ENCODE peak calls at places on chromosomes 11 and 22, in five cellular contexts. Q is spleen, L is sigmoid colon, M is fibroblast of mammary gland, P is kidney tubule cell. J is an unnamed sample.
A peak's percentile ranks its signal among the peaks of the same experiment; 100 is the strongest.

GRCh38 chr22:45397806-45398205 is 15.6 kb downstream of the SMC1B start:
- DNase-seq in Q (no peak), L (no peak), M (no peak), P (no peak), J (no peak)

GRCh38 chr11:88292156-88292844 is 45.2 kb downstream of the CTSC start:
- DNase-seq in Q (no peak), L (no peak), M (peak; percentile 51), P (peak; percentile 72), J (no peak)

GRCh38 chr11:73622920-73623593 is 23.3 kb upstream of the PLEKHB1 start:
- DNase-seq in Q (no peak), L (no peak), M (peak; percentile 12), P (no peak), J (no peak)

GRCh38 chr11:36073411-36074203 is 129.7 kb downstream of the LDLRAD3 start:
- DNase-seq in Q (no peak), L (no peak), M (peak; percentile 85), P (peak; percentile 65), J (peak; percentile 82)

GRCh38 chr11:65445604-65446445 is 23.2 kb downstream of the NEAT1 start:
- DNase-seq in Q (peak; percentile 78), L (peak; percentile 76), M (peak; percentile 68), P (no peak), J (peak; percentile 67)

GRCh38 chr11:124897681-124898680 is at the start of gene ROBO4:
- DNase-seq in Q (peak; percentile 87), L (peak; percentile 70), M (peak; percentile 96), P (peak; percentile 92), J (peak; percentile 91)

GRCh38 chr11:103946793-103947565 is 89.5 kb upstream of the DDI1 start:
- DNase-seq in Q (no peak), L (no peak), M (peak; percentile 60), P (no peak), J (peak; percentile 51)

GRCh38 chr11:66277475-66278391 is at the start of gene CNIH2:
- DNase-seq in Q (peak; percentile 86), L (no peak), M (no peak), P (peak; percentile 20), J (no peak)

GRCh38 chr11:128701086-128701485 is 7.2 kb downstream of the FLI1 start:
- DNase-seq in Q (no peak), L (no peak), M (peak; percentile 58), P (no peak), J (peak; percentile 60)

GRCh38 chr11:112267188-112267591 is 6.5 kb upstream of the PLET1 start:
- DNase-seq in Q (no peak), L (no peak), M (no peak), P (no peak), J (peak; percentile 66)

GRCh38 chr11:14422052-14422813 is 63.2 kb upstream of the RRAS2 start:
- DNase-seq in Q (peak; percentile 81), L (peak; percentile 94), M (peak; percentile 99), P (peak; percentile 100), J (peak; percentile 100)

GRCh38 chr11:12888525-12889158 is 120.5 kb upstream of the RASSF10 start:
- DNase-seq in Q (peak; percentile 78), L (peak; percentile 95), M (peak; percentile 93), P (peak; percentile 85), J (peak; percentile 87)

GRCh38 chr11:35165416-35166368 is 26.7 kb downstream of the CD44 start:
- DNase-seq in Q (peak; percentile 84), L (no peak), M (peak; percentile 87), P (peak; percentile 30), J (peak; percentile 91)

GRCh38 chr11:67640021-67640757 is 626 bp upstream of the TBX10 start:
- DNase-seq in Q (peak; percentile 87), L (peak; percentile 83), M (peak; percentile 63), P (peak; percentile 52), J (peak; percentile 60)

GRCh38 chr11:538431-539051 is 1.2 kb downstream of the LRRC56 start:
- DNase-seq in Q (peak; percentile 76), L (no peak), M (no peak), P (no peak), J (no peak)

GRCh38 chr11:64400096-64400495 is 41.1 kb downstream of the RPS6KA4 start:
- DNase-seq in Q (no peak), L (no peak), M (peak; percentile 40), P (no peak), J (peak; percentile 11)

J was measured in AG10803.